ENCODE peak calls at places on chromosomes 13 and 19, in six cellular contexts. G is mucosa of descending colon, T is fibroblast of lung, C is type B pancreatic cell, B is endodermal cell, H is neural progenitor cell. S is an unnamed sample.

GRCh38 chr19:44746946-44747738 is 1.4 kb upstream of the BCL3 start:
- DNase-seq in T (peak), H (peak), G (peak), B (peak), C (peak), S (peak)

GRCh38 chr13:113468461-113469147 is 15.3 kb upstream of the ADPRHL1 start:
- DNase-seq in B (no peak), G (no peak), C (no peak), H (peak), T (no peak), S (no peak)

GRCh38 chr13:96792736-96793444 is 201.4 kb downstream of the OXGR1 start:
- DNase-seq in B (no peak), C (no peak), T (no peak), H (no peak), G (no peak), S (peak)

GRCh38 chr13:56400774-56401173 is 739.9 kb upstream of the PRR20A start:
- DNase-seq in B (no peak), G (no peak), H (no peak), C (no peak), T (no peak), S (no peak)

GRCh38 chr19:46881092-46881491 is 20.3 kb downstream of the ARHGAP35 start:
- DNase-seq in G (no peak), B (peak), H (no peak), T (no peak), C (peak), S (no peak)

GRCh38 chr19:4373601-4374441 is 26.5 kb downstream of the SH3GL1 start:
- DNase-seq in C (no peak), T (peak), H (no peak), G (no peak), B (no peak), S (peak)

GRCh38 chr13:90281709-90282108 is 1065.8 kb upstream of the MIR17HG start:
- DNase-seq in C (no peak), T (no peak), G (peak), H (no peak), B (no peak), S (no peak)

GRCh38 chr19:39701291-39701690 is 3.0 kb upstream of the LGALS14 start:
- DNase-seq in G (no peak), C (no peak), T (no peak), B (no peak), H (no peak), S (no peak)

GRCh38 chr19:33403221-33403972 is 29.9 kb downstream of the CEBPG start:
- DNase-seq in H (no peak), T (no peak), C (no peak), B (no peak), G (peak), S (no peak)

GRCh38 chr13:30486230-30487074 is 20.7 kb upstream of the HMGB1 start:
- DNase-seq in C (no peak), G (peak), H (no peak), B (peak), T (peak), S (no peak)

GRCh38 chr19:49808762-49809154 is 4.3 kb downstream of the FUZ start:
- DNase-seq in C (peak), B (peak), G (peak), H (peak), T (peak), S (peak)

GRCh38 chr19:49807888-49808675 is 5.0 kb downstream of the FUZ start:
- DNase-seq in B (no peak), G (no peak), C (no peak), H (no peak), T (no peak), S (no peak)

GRCh38 chr19:49811328-49811727 is 1.8 kb downstream of the FUZ start:
- DNase-seq in G (no peak), C (no peak), H (no peak), T (no peak), B (no peak), S (no peak)

GRCh38 chr19:49809987-49810389 is 3.1 kb downstream of the FUZ start:
- DNase-seq in C (no peak), H (no peak), B (no peak), T (no peak), G (no peak), S (no peak)

GRCh38 chr19:49809155-49809986 is 3.7 kb downstream of the FUZ start:
- DNase-seq in B (peak), G (peak), H (peak), C (no peak), T (peak), S (no peak)
- TF ChIP-seq CTCF in B (peak), G (no peak), H (peak), C (no peak), T (no peak), S (no peak)

DNA sequence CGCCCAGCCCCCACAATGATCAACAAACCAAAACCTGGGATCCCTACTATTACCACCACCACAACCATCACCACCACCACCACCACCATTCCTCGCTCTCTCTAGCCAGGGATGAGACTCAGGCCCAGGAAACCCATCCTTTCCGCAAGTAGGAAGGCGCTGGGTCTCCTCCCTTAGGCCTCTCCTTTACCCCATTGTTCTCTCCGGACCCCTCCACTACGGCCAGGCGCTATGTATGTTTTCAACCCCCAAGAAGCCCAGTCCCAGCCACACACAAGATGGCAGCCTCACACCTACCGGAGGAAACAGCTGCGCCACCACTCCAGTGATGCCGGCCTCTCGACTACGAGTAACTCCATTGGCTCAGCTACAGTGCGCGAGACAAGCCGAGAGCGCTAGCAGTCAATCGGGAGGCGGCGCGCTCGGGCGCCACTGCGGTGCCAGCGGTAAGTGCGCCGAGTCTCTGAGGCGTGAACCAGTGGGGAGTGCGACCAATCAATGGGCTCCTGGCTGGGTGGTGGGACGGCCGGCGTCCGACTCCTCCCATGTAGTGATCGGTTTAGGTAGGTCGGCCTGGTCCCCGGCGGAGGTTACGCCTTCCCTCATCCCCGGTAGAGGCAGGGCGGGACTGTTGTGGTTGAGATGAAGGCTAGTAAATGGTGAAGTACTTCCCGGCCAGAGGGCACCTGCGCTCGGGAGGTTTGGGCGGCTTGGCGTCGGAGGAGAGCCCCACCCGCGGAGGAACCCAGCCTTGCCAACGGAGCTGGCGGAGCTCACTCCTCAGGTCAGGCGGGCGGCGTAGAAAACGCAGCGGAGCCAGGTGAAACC is at the start of the genes CAB39L and SETDB2:
- DNase-seq in B (peak), T (peak), H (peak), G (peak), C (peak), S (peak)
- TF ChIP-seq CTCF in B (peak), T (peak), H (peak), G (peak), C (peak), S (peak)

DNA sequence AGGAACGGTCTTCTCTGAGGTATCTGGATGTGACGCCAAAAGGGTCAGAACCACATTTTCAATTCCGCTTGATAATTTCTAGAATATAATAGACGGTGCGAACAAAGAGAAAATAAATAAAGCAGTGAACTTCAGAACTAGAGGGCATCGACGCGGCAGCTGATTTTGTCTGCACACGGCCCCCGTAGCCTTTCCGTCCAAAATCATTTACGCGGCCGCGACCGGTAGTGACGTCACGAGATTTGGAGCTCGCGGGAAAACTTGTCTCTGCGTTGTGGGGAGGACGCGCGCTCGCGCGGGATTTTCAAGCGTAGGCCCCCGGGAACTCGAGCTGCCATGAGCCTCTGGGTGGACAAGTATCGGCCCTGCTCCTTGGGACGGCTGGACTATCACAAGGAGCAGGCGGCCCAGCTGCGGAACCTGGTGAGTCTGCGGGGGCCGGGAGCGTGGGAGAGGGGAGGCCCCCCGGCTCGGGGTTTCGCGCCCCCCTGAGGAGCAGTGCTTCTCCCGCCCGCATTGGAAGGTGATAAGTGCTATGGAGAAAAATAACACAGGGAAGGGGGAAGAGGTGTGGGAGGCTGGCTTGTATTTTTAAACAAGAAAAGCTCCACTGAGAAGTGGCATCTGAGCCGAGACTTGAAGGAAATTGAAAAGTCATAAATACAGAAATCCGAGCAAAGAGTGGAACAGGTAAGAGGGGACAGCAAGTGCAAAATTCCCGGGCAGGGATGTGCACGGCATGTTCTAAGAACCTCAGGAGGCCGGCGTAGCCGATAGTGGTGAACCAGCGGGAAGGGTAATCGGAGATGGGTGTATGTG is at the start of gene RFC3:
- DNase-seq in H (peak), G (peak), T (peak), C (peak), B (peak), S (peak)
- TF ChIP-seq CTCF in H (peak), G (no peak), T (no peak), C (no peak), B (no peak), S (no peak)

GRCh38 chr19:31232220-31232619 is 117.0 kb downstream of the TSHZ3 start:
- DNase-seq in H (peak), B (no peak), C (no peak), G (no peak), T (peak), S (no peak)
- TF ChIP-seq CTCF in H (peak), B (peak), C (peak), G (no peak), T (no peak), S (no peak)

GRCh38 chr13:27650312-27650711 is 28.6 kb downstream of the POLR1D start:
- DNase-seq in T (no peak), B (no peak), G (no peak), H (no peak), C (no peak), S (no peak)
- TF ChIP-seq CTCF in T (no peak), B (no peak), G (no peak), H (no peak), C (no peak), S (no peak)

GRCh38 chr13:36986462-36987240 is 12.5 kb downstream of the ALG5 start:
- DNase-seq in T (no peak), G (no peak), C (no peak), B (no peak), H (no peak), S (peak)

GRCh38 chr13:36979361-36980040 is 19.6 kb downstream of the ALG5 start:
- DNase-seq in B (no peak), T (peak), H (no peak), C (no peak), G (no peak), S (no peak)

DNA sequence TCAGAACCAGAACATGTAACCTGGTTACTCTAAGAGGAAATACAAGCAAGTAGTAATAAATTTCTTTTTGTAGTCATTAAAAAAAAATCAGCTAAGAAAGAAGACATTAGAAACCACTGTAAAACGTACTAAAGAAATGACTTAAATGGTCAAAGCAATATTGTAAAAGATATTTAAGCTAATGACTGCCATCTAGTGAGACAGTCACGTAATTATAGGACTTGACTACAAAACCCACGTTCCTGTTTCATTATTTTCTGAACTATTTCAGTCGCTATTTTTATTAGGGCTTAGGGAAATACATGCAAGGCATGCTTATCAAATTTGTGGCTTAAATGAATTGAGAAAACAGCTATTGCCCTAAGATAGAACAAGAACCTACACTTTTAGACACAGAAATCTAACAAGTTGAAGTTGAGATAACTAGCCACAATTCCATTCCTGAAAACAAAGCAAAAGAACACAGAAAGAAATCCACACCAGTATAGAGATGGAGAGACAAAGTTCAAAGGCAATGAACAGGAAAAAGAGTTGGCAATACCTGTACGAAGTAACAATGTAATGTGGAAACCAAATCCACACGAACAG is 17.9 kb downstream of the ALG5 start:
- DNase-seq in H (peak), C (no peak), G (no peak), B (no peak), T (peak), S (peak)
- TF ChIP-seq CTCF in H (peak), C (peak), G (no peak), B (peak), T (no peak), S (peak)

GRCh38 chr19:11381535-11382369 is 2.4 kb downstream of the EPOR start:
- DNase-seq in H (peak), T (peak), G (peak), C (no peak), B (peak), S (peak)
- TF ChIP-seq CTCF in H (peak), T (no peak), G (no peak), C (no peak), B (peak), S (no peak)